ENCODE peak calls at places on chromosomes 3 and 15, in five cellular contexts. One of them, this sample, is unnamed.

GRCh38 chr3:22377421-22377820 is 626.4 kb upstream of the ZNF385D start:
- DNase-seq in NT2/D1: no peak
- DNase-seq in GM12878: no peak
- DNase-seq in HepG2: no peak
- DNase-seq in H1: no peak
- DNase-seq in this sample: no peak

GRCh38 chr3:97880267-97880666 is 58.5 kb downstream of the CRYBG3 start:
- DNase-seq in GM12878: no peak
- DNase-seq in NT2/D1: no peak
- DNase-seq in H1: no peak
- DNase-seq in HepG2: peak; percentile 6
- DNase-seq in this sample: no peak

GRCh38 chr15:79811406-79812405 is 85.1 kb downstream of the MTHFS start:
- DNase-seq in H1: no peak
- DNase-seq in GM12878: no peak
- DNase-seq in HepG2: no peak
- DNase-seq in NT2/D1: no peak
- DNase-seq in this sample: no peak

GRCh38 chr3:37129871-37130270 is 44.5 kb downstream of the LRRFIP2 start:
- DNase-seq in H1: no peak
- DNase-seq in NT2/D1: no peak
- DNase-seq in HepG2: no peak
- DNase-seq in GM12878: no peak
- DNase-seq in this sample: no peak

GRCh38 chr3:66476852-66477381 is 23.9 kb downstream of the LRIG1 start:
- DNase-seq in H1: no peak
- DNase-seq in NT2/D1: no peak
- DNase-seq in HepG2: peak; percentile 58
- DNase-seq in GM12878: no peak
- DNase-seq in this sample: no peak

GRCh38 chr15:70164156-70164900 is 66.6 kb upstream of the TLE3 start:
- DNase-seq in H1: no peak
- DNase-seq in NT2/D1: no peak
- DNase-seq in GM12878: no peak
- DNase-seq in HepG2: no peak
- DNase-seq in this sample: no peak

GRCh38 chr15:29242466-29243242 is 27.0 kb downstream of the NSMCE3 start:
- DNase-seq in H1: no peak
- DNase-seq in GM12878: no peak
- DNase-seq in NT2/D1: no peak
- DNase-seq in HepG2: no peak
- DNase-seq in this sample: no peak

GRCh38 chr15:23801881-23802280 is 114.8 kb upstream of the NDN start:
- DNase-seq in HepG2: no peak
- DNase-seq in H1: no peak
- DNase-seq in NT2/D1: no peak
- DNase-seq in GM12878: no peak
- DNase-seq in this sample: no peak

GRCh38 chr3:13857702-13858380 is 22.0 kb downstream of the WNT7A start:
- DNase-seq in H1: no peak
- DNase-seq in GM12878: no peak
- DNase-seq in NT2/D1: no peak
- DNase-seq in HepG2: no peak
- DNase-seq in this sample: no peak

GRCh38 chr3:119702530-119703527 is at the start of gene CFAP91:
- DNase-seq in HepG2: no peak
- DNase-seq in H1: peak; percentile 99
- DNase-seq in NT2/D1: peak; percentile 89
- DNase-seq in GM12878: peak; percentile 52
- DNase-seq in this sample: no peak

GRCh38 chr3:141294300-141294699 is 62.7 kb downstream of the PXYLP1 start:
- DNase-seq in GM12878: no peak
- DNase-seq in H1: no peak
- DNase-seq in HepG2: no peak
- DNase-seq in NT2/D1: no peak
- DNase-seq in this sample: no peak

GRCh38 chr3:197564097-197564843 is 8.5 kb upstream of the BDH1 start:
- DNase-seq in H1: no peak
- DNase-seq in GM12878: no peak
- DNase-seq in HepG2: no peak
- DNase-seq in NT2/D1: no peak
- DNase-seq in this sample: no peak

GRCh38 chr15:31488437-31489204 is 162.0 kb downstream of the KLF13 start:
- DNase-seq in H1: peak; percentile 58
- DNase-seq in GM12878: peak; percentile 78
- DNase-seq in NT2/D1: peak; percentile 59
- DNase-seq in HepG2: peak; percentile 64
- DNase-seq in this sample: peak; percentile 47

GRCh38 chr3:33993631-33994030 is 195.2 kb downstream of the PDCD6IP start:
- DNase-seq in GM12878: no peak
- DNase-seq in NT2/D1: no peak
- DNase-seq in HepG2: no peak
- DNase-seq in H1: no peak
- DNase-seq in this sample: no peak

GRCh38 chr3:146156060-146156459 is 4.9 kb downstream of the PLOD2 start:
- DNase-seq in NT2/D1: no peak
- DNase-seq in H1: no peak
- DNase-seq in HepG2: no peak
- DNase-seq in GM12878: no peak
- DNase-seq in this sample: no peak

GRCh38 chr3:7504886-7505775 is 644.2 kb downstream of the GRM7 start:
- DNase-seq in H1: no peak
- DNase-seq in HepG2: peak; percentile 4
- DNase-seq in NT2/D1: no peak
- DNase-seq in GM12878: no peak
- DNase-seq in this sample: no peak

GRCh38 chr15:40489274-40490175 is 18.7 kb downstream of the CHST14 start:
- DNase-seq in GM12878: no peak
- DNase-seq in NT2/D1: peak; percentile 39
- DNase-seq in HepG2: no peak
- DNase-seq in H1: no peak
- DNase-seq in this sample: no peak

GRCh38 chr15:51752918-51753317 is 1.5 kb downstream of the TMOD2 start:
- DNase-seq in GM12878: no peak
- DNase-seq in H1: no peak
- DNase-seq in HepG2: no peak
- DNase-seq in NT2/D1: no peak
- DNase-seq in this sample: no peak

GRCh38 chr15:90387534-90388461 is at the start of gene IQGAP1:
- DNase-seq in HepG2: peak; percentile 92
- DNase-seq in NT2/D1: peak; percentile 95
- DNase-seq in GM12878: peak; percentile 83
- DNase-seq in H1: peak; percentile 97
- DNase-seq in this sample: peak; percentile 100

GRCh38 chr3:166190360-166190759 is 353.1 kb upstream of the BCHE start:
- DNase-seq in H1: no peak
- DNase-seq in GM12878: no peak
- DNase-seq in NT2/D1: no peak
- DNase-seq in HepG2: no peak
- DNase-seq in this sample: no peak

GRCh38 chr3:158381274-158381868 is 189.6 kb upstream of the MLF1 start:
- DNase-seq in NT2/D1: no peak
- DNase-seq in GM12878: no peak
- DNase-seq in HepG2: no peak
- DNase-seq in H1: no peak
- DNase-seq in this sample: no peak

GRCh38 chr15:81281925-81282895 is 41.7 kb downstream of the STARD5 start:
- DNase-seq in GM12878: no peak
- DNase-seq in H1: no peak
- DNase-seq in HepG2: no peak
- DNase-seq in NT2/D1: no peak
- DNase-seq in this sample: no peak

GRCh38 chr3:61848885-61849284 is 287.5 kb downstream of the PTPRG start:
- DNase-seq in GM12878: no peak
- DNase-seq in HepG2: no peak
- DNase-seq in NT2/D1: no peak
- DNase-seq in H1: no peak
- DNase-seq in this sample: no peak

GRCh38 chr15:88624156-88624970 is 3.2 kb downstream of the AEN start:
- DNase-seq in GM12878: no peak
- DNase-seq in HepG2: peak; percentile 58
- DNase-seq in H1: no peak
- DNase-seq in NT2/D1: no peak
- DNase-seq in this sample: peak; percentile 39

GRCh38 chr3:72474775-72475174 is 373.5 kb downstream of the SHQ1 start:
- DNase-seq in HepG2: no peak
- DNase-seq in H1: no peak
- DNase-seq in GM12878: no peak
- DNase-seq in NT2/D1: no peak
- DNase-seq in this sample: no peak

GRCh38 chr3:70531063-70531657 is 218.7 kb upstream of the MDFIC2 start:
- DNase-seq in GM12878: no peak
- DNase-seq in HepG2: peak; percentile 4
- DNase-seq in NT2/D1: no peak
- DNase-seq in H1: no peak
- DNase-seq in this sample: peak; percentile 16

GRCh38 chr15:99574502-99574901 is 8.7 kb downstream of the MEF2A start:
- DNase-seq in H1: no peak
- DNase-seq in HepG2: no peak
- DNase-seq in GM12878: no peak
- DNase-seq in NT2/D1: no peak
- DNase-seq in this sample: no peak

GRCh38 chr3:84109911-84110310 is 848.9 kb upstream of the CADM2 start:
- DNase-seq in HepG2: no peak
- DNase-seq in GM12878: no peak
- DNase-seq in H1: no peak
- DNase-seq in NT2/D1: no peak
- DNase-seq in this sample: no peak

GRCh38 chr3:187811580-187812250 is 66.4 kb upstream of the BCL6 start:
- DNase-seq in NT2/D1: no peak
- DNase-seq in H1: no peak
- DNase-seq in HepG2: no peak
- DNase-seq in GM12878: no peak
- DNase-seq in this sample: no peak

GRCh38 chr3:142866841-142867631 is 21.8 kb downstream of the PCOLCE2 start:
- DNase-seq in H1: peak; percentile 76
- DNase-seq in GM12878: no peak
- DNase-seq in HepG2: no peak
- DNase-seq in NT2/D1: peak; percentile 81
- DNase-seq in this sample: no peak

GRCh38 chr3:142861926-142862325 is 27.0 kb downstream of the PCOLCE2 start:
- DNase-seq in NT2/D1: no peak
- DNase-seq in H1: no peak
- DNase-seq in GM12878: no peak
- DNase-seq in HepG2: no peak
- DNase-seq in this sample: no peak

GRCh38 chr3:142863965-142864924 is 24.6 kb downstream of the PCOLCE2 start:
- DNase-seq in GM12878: no peak
- DNase-seq in H1: no peak
- DNase-seq in HepG2: no peak
- DNase-seq in NT2/D1: no peak
- DNase-seq in this sample: no peak

GRCh38 chr3:142858043-142858442 is 30.8 kb downstream of the PCOLCE2 start:
- DNase-seq in GM12878: no peak
- DNase-seq in HepG2: no peak
- DNase-seq in NT2/D1: no peak
- DNase-seq in H1: no peak
- DNase-seq in this sample: no peak

DNA sequence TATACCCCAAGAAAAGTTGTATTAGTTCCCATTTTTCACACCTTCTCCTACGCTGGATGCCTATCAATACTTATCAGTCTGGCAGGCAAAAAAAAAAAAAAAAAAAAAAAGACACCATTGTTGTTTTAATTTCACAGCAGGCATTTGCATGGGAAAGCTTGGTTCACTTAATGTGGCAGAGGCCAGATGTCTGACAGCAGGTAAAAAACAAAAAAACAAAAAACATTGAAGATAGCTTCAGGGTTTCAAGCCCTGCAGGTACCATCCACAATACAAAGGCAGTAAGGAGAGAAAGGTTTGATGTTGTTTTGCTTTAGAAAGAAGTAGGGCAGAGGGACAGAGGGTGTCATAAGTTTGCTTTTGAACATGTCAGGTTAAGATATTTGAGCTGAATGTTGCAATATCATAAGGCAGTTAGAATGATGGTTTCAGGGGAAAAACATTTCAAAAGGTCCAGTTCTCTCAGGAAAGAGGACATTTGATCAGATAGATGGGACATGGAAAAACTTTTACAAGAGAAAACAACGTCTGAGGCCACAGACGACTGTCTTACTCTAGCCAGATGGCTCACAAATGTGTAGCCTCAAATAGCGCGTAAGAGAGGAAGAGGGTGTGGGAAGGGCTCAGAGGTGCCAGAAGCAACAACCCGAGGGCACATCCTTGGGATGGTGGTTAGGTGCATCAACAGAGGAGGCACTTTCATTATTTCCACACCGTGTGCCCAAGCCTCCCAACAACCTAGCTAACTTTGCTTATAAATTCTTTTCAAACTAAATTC is 25.7 kb downstream of the PCOLCE2 start:
- DNase-seq in H1: no peak
- DNase-seq in NT2/D1: peak; percentile 74
- DNase-seq in GM12878: no peak
- DNase-seq in HepG2: no peak
- DNase-seq in this sample: no peak
- TF ChIP-seq SUZ12 in H1: no peak
- TF ChIP-seq SUZ12 in NT2/D1: no peak
- TF ChIP-seq SUZ12 in GM12878: no peak
- TF ChIP-seq SUZ12 in HepG2: no peak
- TF ChIP-seq SUZ12 in this sample: no peak

DNA sequence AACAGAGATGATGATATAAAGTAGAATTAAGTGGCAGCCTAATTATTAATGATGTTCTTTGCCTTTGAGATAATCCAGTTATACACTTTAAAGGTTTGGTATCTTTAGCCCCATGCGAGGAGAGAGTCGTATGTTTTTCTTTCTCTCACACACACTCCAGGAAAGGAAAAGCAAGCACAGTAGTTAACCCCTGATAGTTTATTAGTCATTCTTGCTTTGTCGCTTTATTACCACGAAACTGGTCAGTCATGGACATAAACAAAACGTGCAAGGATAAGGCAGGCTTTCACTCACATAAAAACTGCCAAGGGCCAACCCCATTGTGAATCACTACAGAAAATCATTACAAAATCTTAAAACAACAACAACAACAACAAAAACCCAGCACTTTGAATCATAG is 866.9 kb downstream of the FHIT start:
- DNase-seq in NT2/D1: no peak
- DNase-seq in H1: no peak
- DNase-seq in GM12878: no peak
- DNase-seq in HepG2: no peak
- DNase-seq in this sample: no peak
- TF ChIP-seq SUZ12 in NT2/D1: no peak
- TF ChIP-seq SUZ12 in H1: no peak
- TF ChIP-seq SUZ12 in GM12878: no peak
- TF ChIP-seq SUZ12 in HepG2: no peak
- TF ChIP-seq SUZ12 in this sample: no peak

GRCh38 chr3:20320489-20320888 is 134.5 kb upstream of the SGO1 start:
- DNase-seq in GM12878: no peak
- DNase-seq in H1: no peak
- DNase-seq in NT2/D1: no peak
- DNase-seq in HepG2: peak; percentile 96
- DNase-seq in this sample: no peak
- TF ChIP-seq SUZ12 in GM12878: no peak
- TF ChIP-seq SUZ12 in H1: no peak
- TF ChIP-seq SUZ12 in NT2/D1: no peak
- TF ChIP-seq SUZ12 in HepG2: no peak
- TF ChIP-seq SUZ12 in this sample: no peak

DNA sequence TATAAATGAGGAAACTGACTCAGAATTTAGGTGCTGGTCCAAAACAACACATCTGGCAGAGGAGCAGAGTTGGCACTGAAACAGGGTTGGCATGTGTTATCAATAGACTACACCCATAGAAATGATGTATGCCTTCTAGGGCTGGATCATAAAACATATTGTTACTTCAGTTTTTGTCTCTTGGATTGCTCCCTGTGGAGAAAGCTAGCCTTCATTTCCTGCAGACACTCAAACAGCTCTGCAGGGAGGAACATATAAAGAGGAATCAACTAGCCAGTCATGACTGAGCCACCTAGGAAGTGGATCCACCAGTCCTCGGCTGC is 518 bp upstream of the MRPL3 start:
- DNase-seq in H1: no peak
- DNase-seq in GM12878: no peak
- DNase-seq in NT2/D1: no peak
- DNase-seq in HepG2: no peak
- DNase-seq in this sample: peak; percentile 13
- TF ChIP-seq SUZ12 in H1: no peak
- TF ChIP-seq SUZ12 in GM12878: no peak
- TF ChIP-seq SUZ12 in NT2/D1: no peak
- TF ChIP-seq SUZ12 in HepG2: no peak
- TF ChIP-seq SUZ12 in this sample: no peak

This sample was measured in HEK293T.